ENCODE peak calls at places on chromosome 10, in five cellular contexts. R is mammary epithelial cell, N is IMR-90, W is neuronal stem cell, F is GM23248. Y is an unnamed sample.

GRCh38 chr10:69640196-69640980 is 10.3 kb downstream of the FAM241B start:
- DNase-seq in R (peak; percentile 80), N (no peak), W (no peak), F (peak; percentile 18), Y (no peak)

GRCh38 chr10:44267007-44267406 is 117.9 kb downstream of the CXCL12 start:
- DNase-seq in R (no peak), N (no peak), W (no peak), F (no peak), Y (no peak)

GRCh38 chr10:74194999-74195398 is 44.0 kb downstream of the ADK start:
- DNase-seq in R (no peak), N (peak; percentile 67), W (no peak), F (peak; percentile 71), Y (no peak)

GRCh38 chr10:78588194-78588811 is 480.5 kb upstream of the ZMIZ1 start:
- DNase-seq in R (no peak), N (peak; percentile 87), W (no peak), F (peak; percentile 51), Y (peak; percentile 65)

GRCh38 chr10:110163192-110163773 is 44.1 kb upstream of the MXI1 start:
- DNase-seq in R (no peak), N (no peak), W (no peak), F (no peak), Y (no peak)

GRCh38 chr10:88253-88652 is 39.2 kb upstream of the TUBB8 start:
- DNase-seq in R (no peak), N (no peak), W (no peak), F (no peak), Y (no peak)

GRCh38 chr10:130932326-130933007 is 379.1 kb downstream of the TCERG1L start:
- DNase-seq in R (no peak), N (no peak), W (no peak), F (no peak), Y (no peak)

GRCh38 chr10:71255817-71256660 is 43.7 kb downstream of the UNC5B start:
- DNase-seq in R (peak; percentile 64), N (peak; percentile 91), W (no peak), F (peak; percentile 89), Y (peak; percentile 74)

GRCh38 chr10:2212196-2212719 is 474.9 kb upstream of the ADARB2 start:
- DNase-seq in R (no peak), N (no peak), W (no peak), F (no peak), Y (no peak)
- H2AFZ ChIP-seq in R (no peak overlapping the region), N (no peak overlapping the region), W (no peak overlapping the region), F (no peak overlapping the region), Y (no peak overlapping the region)

GRCh38 chr10:121167534-121168243 is 316.5 kb downstream of the WDR11 start:
- DNase-seq in R (peak; percentile 37), N (no peak), W (no peak), F (no peak), Y (no peak)

GRCh38 chr10:121169406-121169805 is 318.2 kb downstream of the WDR11 start:
- DNase-seq in R (no peak), N (no peak), W (no peak), F (no peak), Y (no peak)

GRCh38 chr10:121168513-121169216 is 317.5 kb downstream of the WDR11 start:
- DNase-seq in R (no peak), N (no peak), W (no peak), F (no peak), Y (no peak)

GRCh38 chr10:121171825-121172224 is 320.7 kb downstream of the WDR11 start:
- DNase-seq in R (no peak), N (no peak), W (no peak), F (no peak), Y (no peak)

GRCh38 chr10:121172406-121172805 is 321.2 kb downstream of the WDR11 start:
- DNase-seq in R (no peak), N (no peak), W (no peak), F (no peak), Y (no peak)
- H2AFZ ChIP-seq in R (no peak overlapping the region), N (no peak overlapping the region), W (no peak overlapping the region), F (no peak overlapping the region), Y (no peak overlapping the region)

GRCh38 chr10:94138391-94138790 is 144.7 kb downstream of the PLCE1 start:
- DNase-seq in R (no peak), N (peak; percentile 87), W (no peak), F (peak; percentile 64), Y (no peak)

GRCh38 chr10:94133239-94133638 is 139.5 kb downstream of the PLCE1 start:
- DNase-seq in R (no peak), N (no peak), W (no peak), F (no peak), Y (peak; percentile 25)

GRCh38 chr10:94131885-94132284 is 138.2 kb downstream of the PLCE1 start:
- DNase-seq in R (no peak), N (peak; percentile 72), W (no peak), F (peak; percentile 80), Y (no peak)

DNA sequence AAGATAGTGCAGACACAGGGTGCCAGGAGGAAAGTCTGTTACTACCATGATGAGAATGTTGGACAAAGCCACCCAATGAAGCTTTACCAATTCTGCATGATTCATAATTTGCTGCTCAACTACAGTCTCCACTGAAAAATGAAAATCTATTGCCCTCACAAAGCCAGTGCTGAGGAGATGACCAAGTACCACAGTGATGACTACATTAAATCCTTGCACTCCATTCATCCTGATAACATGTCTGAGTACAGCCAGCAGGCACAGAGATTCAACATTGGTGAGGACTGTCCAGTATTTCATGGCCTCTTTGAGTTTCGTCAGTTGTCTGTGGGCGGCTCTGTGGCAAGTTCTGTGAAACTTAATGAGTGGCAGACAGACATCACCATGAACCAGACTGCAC is 144.0 kb downstream of the PLCE1 start:
- DNase-seq in R (no peak), N (peak; percentile 60), W (no peak), F (peak; percentile 76), Y (no peak)
- H2AFZ ChIP-seq in R (no peak overlapping the region), N (no peak overlapping the region), W (no peak overlapping the region), F (no peak overlapping the region), Y (no peak overlapping the region)

GRCh38 chr10:87861566-87861952 is 1.8 kb downstream of the KLLN start:
- DNase-seq in R (peak; percentile 87), N (peak; percentile 89), W (no peak), F (peak; percentile 94), Y (no peak)
- H2AFZ ChIP-seq in R (peak overlapping the region; percentile 98), N (peak overlapping the region; percentile 99), W (peak overlapping the region; percentile 92), F (peak overlapping the region; percentile 88), Y (peak overlapping the region; percentile 92)

DNA sequence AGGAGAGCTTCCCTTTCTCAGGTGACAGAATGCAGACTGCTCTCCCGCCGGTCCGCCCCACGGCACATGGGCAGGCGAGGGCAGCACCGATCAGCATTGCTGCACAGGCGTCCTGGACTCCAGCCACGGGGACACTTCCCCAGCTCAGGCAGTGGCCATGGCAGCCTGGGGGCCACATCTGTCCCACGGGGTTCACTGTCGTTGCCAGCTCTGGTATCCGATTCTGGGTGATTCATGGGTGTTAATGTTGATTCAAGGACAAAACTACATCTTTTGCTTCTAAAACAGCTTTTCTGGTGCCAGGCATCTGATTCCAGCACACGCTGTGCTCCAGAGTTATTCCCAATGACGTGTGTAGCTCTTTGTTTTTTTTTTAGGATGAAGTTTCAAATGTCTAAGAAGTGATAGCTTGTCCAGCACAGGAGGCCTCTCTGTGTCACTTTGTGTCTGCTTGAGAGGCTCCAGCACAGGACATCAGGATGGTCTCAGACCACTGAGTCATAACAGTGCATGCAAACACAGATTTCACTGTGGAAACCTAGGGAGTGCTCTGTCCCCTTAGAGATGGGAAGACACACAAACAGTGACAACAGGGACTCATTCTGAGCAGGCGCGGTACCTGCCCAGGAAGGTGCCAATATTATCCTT is 218.0 kb downstream of the WDR37 start:
- DNase-seq in R (no peak), N (no peak), W (no peak), F (no peak), Y (no peak)
- H2AFZ ChIP-seq in R (no peak overlapping the region), N (no peak overlapping the region), W (no peak overlapping the region), F (no peak overlapping the region), Y (no peak overlapping the region)

GRCh38 chr10:8400151-8400550 is 345.7 kb downstream of the GATA3 start:
- DNase-seq in R (no peak), N (no peak), W (no peak), F (no peak), Y (no peak)
- H2AFZ ChIP-seq in R (no peak overlapping the region), N (no peak overlapping the region), W (no peak overlapping the region), F (no peak overlapping the region), Y (no peak overlapping the region)

GRCh38 chr10:63922714-63923317 is 401.6 kb downstream of the REEP3 start:
- DNase-seq in R (no peak), N (no peak), W (no peak), F (no peak), Y (no peak)
- H2AFZ ChIP-seq in R (no peak overlapping the region), N (no peak overlapping the region), W (no peak overlapping the region), F (no peak overlapping the region), Y (no peak overlapping the region)

Y was measured in SK-N-SH.